ENCODE peak calls at places on chromosomes 2 and 18, in seven cellular contexts. M is neural crest cell; I is GM13977; E is activated naive CD4-positive, alpha-beta T cell treated with anti-CD3 and anti-CD28 coated beads, Interleukin-2, amount 10 ng/mL, durations not matched to agents 7 days and 5 days; P is activated CD8-positive, alpha-beta memory T cell treated with anti-CD3 and anti-CD28 coated beads, Interleukin-2, amount 10 ng/mL, durations not matched to agents 7 days and 5 days; C is caudate nucleus; U is T follicular helper cell. R is an unnamed sample.

GRCh38 chr2:220310326-220310936 is 683.0 kb downstream of the SLC4A3 start:
- DNase-seq in M (no peak), I (no peak), E (no peak), P (no peak), C (no peak), U (no peak), R (no peak)

GRCh38 chr2:26542194-26542455 is 64.2 kb upstream of the OTOF start:
- DNase-seq in M (no peak), I (no peak), E (no peak), P (no peak), C (no peak), U (no peak), R (no peak)

GRCh38 chr2:191571163-191571769 is 106.7 kb upstream of the NABP1 start:
- DNase-seq in M (no peak), I (no peak), E (peak; percentile 46), P (no peak), C (no peak), U (no peak), R (no peak)

GRCh38 chr2:27316655-27317412 is 6.1 kb downstream of the MPV17 start:
- DNase-seq in M (no peak), I (no peak), E (no peak), P (no peak), C (peak; percentile 6), U (no peak), R (no peak)

GRCh38 chr2:75416420-75417342 is 144.1 kb downstream of the EVA1A start:
- DNase-seq in M (no peak), I (peak; percentile 22), E (no peak), P (no peak), C (no peak), U (no peak), R (no peak)

GRCh38 chr2:106900130-106900529 is 14.2 kb upstream of the ST6GAL2 start:
- DNase-seq in M (no peak), I (no peak), E (no peak), P (no peak), C (no peak), U (no peak), R (no peak)

GRCh38 chr18:50190926-50191325 is 4.0 kb downstream of the MYO5B start:
- DNase-seq in M (no peak), I (no peak), E (no peak), P (no peak), C (no peak), U (no peak), R (no peak)

GRCh38 chr2:69994166-69994565 is 32.7 kb upstream of the ASPRV1 start:
- DNase-seq in M (no peak), I (no peak), E (no peak), P (peak; percentile 35), C (no peak), U (no peak), R (no peak)

GRCh38 chr18:36392888-36393287 is 95.4 kb downstream of the FHOD3 start:
- DNase-seq in M (no peak), I (no peak), E (no peak), P (no peak), C (no peak), U (no peak), R (no peak)

GRCh38 chr18:47915930-47916329 is 14.5 kb downstream of the SMAD2 start:
- DNase-seq in M (no peak), I (no peak), E (no peak), P (no peak), C (no peak), U (no peak), R (no peak)

GRCh38 chr2:169091761-169092523 is 22.6 kb downstream of the DHRS9 start:
- DNase-seq in M (no peak), I (no peak), E (no peak), P (no peak), C (no peak), U (no peak), R (no peak)

GRCh38 chr18:45805551-45805950 is 19.9 kb upstream of the SIGLEC15 start:
- DNase-seq in M (no peak), I (no peak), E (no peak), P (no peak), C (no peak), U (no peak), R (no peak)

GRCh38 chr2:54772531-54772930 is 49.1 kb downstream of the EML6 start:
- DNase-seq in M (no peak), I (no peak), E (no peak), P (no peak), C (no peak), U (no peak), R (no peak)

GRCh38 chr2:47782557-47783490 is at the start of gene MSH6:
- DNase-seq in M (peak; percentile 79), I (peak; percentile 98), E (peak; percentile 91), P (peak; percentile 89), C (peak; percentile 86), U (peak; percentile 83), R (peak; percentile 97)

GRCh38 chr2:69833752-69834151 is 4.3 kb downstream of the GMCL1 start:
- DNase-seq in M (no peak), I (no peak), E (no peak), P (no peak), C (no peak), U (no peak), R (no peak)

GRCh38 chr2:105610444-105611327 is 134.0 kb upstream of the NCK2 start:
- DNase-seq in M (peak; percentile 7), I (no peak), E (no peak), P (no peak), C (no peak), U (no peak), R (no peak)